ENCODE peak calls at places on chromosomes 5 and 9, in six cellular contexts. One of them, this sample, is unnamed.

GRCh38 chr5:151048526-151048925 is 28.1 kb downstream of the GPX3 start:
- DNase-seq in HFF-Myc: no peak
- DNase-seq in NCI-H526: no peak
- DNase-seq in T-cell: no peak
- DNase-seq in erythroblast: no peak
- DNase-seq in Panc1: no peak
- DNase-seq in this sample: no peak

GRCh38 chr9:133477992-133478850 is 678 bp downstream of the SLC2A6 start:
- DNase-seq in HFF-Myc: no peak
- DNase-seq in NCI-H526: peak; percentile 32
- DNase-seq in T-cell: no peak
- DNase-seq in erythroblast: no peak
- DNase-seq in Panc1: no peak
- DNase-seq in this sample: no peak

GRCh38 chr5:179915406-179915935 is 7.8 kb upstream of the TBC1D9B start:
- DNase-seq in HFF-Myc: no peak
- DNase-seq in NCI-H526: no peak
- DNase-seq in T-cell: no peak
- DNase-seq in erythroblast: no peak
- DNase-seq in Panc1: no peak
- DNase-seq in this sample: no peak

GRCh38 chr9:128276574-128277270 is 646 bp downstream of the SWI5 start:
- DNase-seq in HFF-Myc: no peak
- DNase-seq in NCI-H526: peak; percentile 27
- DNase-seq in T-cell: no peak
- DNase-seq in erythroblast: no peak
- DNase-seq in Panc1: no peak
- DNase-seq in this sample: no peak

GRCh38 chr5:2191972-2192371 is 309.2 kb upstream of the IRX4 start:
- DNase-seq in HFF-Myc: no peak
- DNase-seq in NCI-H526: no peak
- DNase-seq in T-cell: no peak
- DNase-seq in erythroblast: no peak
- DNase-seq in Panc1: no peak
- DNase-seq in this sample: no peak

GRCh38 chr9:128203842-128204551 is 818 bp downstream of the DNM1 start:
- DNase-seq in HFF-Myc: no peak
- DNase-seq in NCI-H526: peak; percentile 71
- DNase-seq in T-cell: no peak
- DNase-seq in erythroblast: peak; percentile 21
- DNase-seq in Panc1: no peak
- DNase-seq in this sample: no peak

GRCh38 chr5:95664204-95664786 is 17.7 kb downstream of the RFESD start:
- DNase-seq in HFF-Myc: no peak
- DNase-seq in NCI-H526: peak; percentile 6
- DNase-seq in T-cell: no peak
- DNase-seq in erythroblast: peak; percentile 78
- DNase-seq in Panc1: no peak
- DNase-seq in this sample: peak; percentile 29

GRCh38 chr5:149581931-149582768 is 852 bp downstream of the ARHGEF37 start:
- DNase-seq in HFF-Myc: no peak
- DNase-seq in NCI-H526: peak; percentile 11
- DNase-seq in T-cell: no peak
- DNase-seq in erythroblast: peak; percentile 21
- DNase-seq in Panc1: no peak
- DNase-seq in this sample: no peak

GRCh38 chr5:57681942-57682341 is 199.3 kb upstream of the ACTBL2 start:
- DNase-seq in HFF-Myc: no peak
- DNase-seq in NCI-H526: no peak
- DNase-seq in T-cell: no peak
- DNase-seq in erythroblast: no peak
- DNase-seq in Panc1: no peak
- DNase-seq in this sample: no peak

GRCh38 chr9:104961238-104961637 is 33.3 kb upstream of the ABCA1 start:
- DNase-seq in HFF-Myc: peak; percentile 80
- DNase-seq in NCI-H526: no peak
- DNase-seq in T-cell: peak; percentile 25
- DNase-seq in erythroblast: peak; percentile 94
- DNase-seq in Panc1: peak; percentile 33
- DNase-seq in this sample: no peak

GRCh38 chr5:127810014-127810413 is 106.8 kb downstream of the CCDC192 start:
- DNase-seq in HFF-Myc: no peak
- DNase-seq in NCI-H526: no peak
- DNase-seq in T-cell: no peak
- DNase-seq in erythroblast: no peak
- DNase-seq in Panc1: no peak
- DNase-seq in this sample: no peak

GRCh38 chr5:176943816-176944215 is 44.7 kb upstream of the HK3 start:
- DNase-seq in HFF-Myc: no peak
- DNase-seq in NCI-H526: no peak
- DNase-seq in T-cell: no peak
- DNase-seq in erythroblast: peak; percentile 16
- DNase-seq in Panc1: no peak
- DNase-seq in this sample: no peak

GRCh38 chr9:91775011-91775707 is 174.9 kb downstream of the ROR2 start:
- DNase-seq in HFF-Myc: no peak
- DNase-seq in NCI-H526: peak; percentile 77
- DNase-seq in T-cell: no peak
- DNase-seq in erythroblast: peak; percentile 86
- DNase-seq in Panc1: no peak
- DNase-seq in this sample: peak; percentile 31

GRCh38 chr5:68793074-68793473 is 300.7 kb upstream of the SLC30A5 start:
- DNase-seq in HFF-Myc: no peak
- DNase-seq in NCI-H526: peak; percentile 1
- DNase-seq in T-cell: no peak
- DNase-seq in erythroblast: no peak
- DNase-seq in Panc1: no peak
- DNase-seq in this sample: no peak

GRCh38 chr5:40570408-40571129 is 109.1 kb upstream of the PTGER4 start:
- DNase-seq in HFF-Myc: peak; percentile 31
- DNase-seq in NCI-H526: no peak
- DNase-seq in T-cell: no peak
- DNase-seq in erythroblast: no peak
- DNase-seq in Panc1: peak; percentile 78
- DNase-seq in this sample: no peak

This sample was measured in HCT116.